ENCODE peak calls at places on chromosome 20, in five cellular contexts. P, K, L, W and B are unnamed samples.

GRCh38 chr20:33352258-33353012 is 48.9 kb downstream of the CDK5RAP1 start:
- DNase-seq in P (no peak), K (no peak), L (no peak), W (no peak), B (peak)

GRCh38 chr20:25336561-25337422 is 53.8 kb downstream of the ABHD12 start:
- DNase-seq in P (no peak), K (no peak), L (no peak), W (no peak), B (peak)

GRCh38 chr20:33311989-33312388 is 29.0 kb downstream of the BPIFB1 start:
- DNase-seq in P (no peak), K (no peak), L (no peak), W (no peak), B (no peak)

GRCh38 chr20:19936801-19937583 is 80.2 kb upstream of the NAA20 start:
- DNase-seq in P (no peak), K (no peak), L (peak), W (no peak), B (no peak)

GRCh38 chr20:23021941-23022340 is 13.2 kb upstream of the SSTR4 start:
- DNase-seq in P (no peak), K (no peak), L (no peak), W (no peak), B (no peak)

GRCh38 chr20:21099653-21100589 is 6.2 kb downstream of the LINC00237 start:
- DNase-seq in P (no peak), K (no peak), L (peak), W (peak), B (peak)

GRCh38 chr20:4195499-4195898 is 180.1 kb upstream of the RNF24 start:
- DNase-seq in P (no peak), K (no peak), L (peak), W (no peak), B (peak)

GRCh38 chr20:36483919-36484808 is 57.2 kb upstream of the MYL9 start:
- DNase-seq in P (no peak), K (no peak), L (no peak), W (no peak), B (no peak)

GRCh38 chr20:19251958-19252669 is 39.7 kb downstream of the SLC24A3 start:
- DNase-seq in P (no peak), K (no peak), L (no peak), W (no peak), B (no peak)

GRCh38 chr20:6140947-6141346 is 18.1 kb upstream of the FERMT1 start:
- DNase-seq in P (no peak), K (no peak), L (no peak), W (no peak), B (peak)

GRCh38 chr20:51767867-51768758 is at the start of gene ATP9A:
- DNase-seq in P (peak), K (no peak), L (peak), W (peak), B (peak)

GRCh38 chr20:36217226-36217625 is 19.1 kb upstream of the AAR2 start:
- DNase-seq in P (no peak), K (peak), L (peak), W (no peak), B (peak)

GRCh38 chr20:40255368-40255767 is 433.7 kb downstream of the MAFB start:
- DNase-seq in P (no peak), K (no peak), L (no peak), W (no peak), B (no peak)

GRCh38 chr20:38599410-38599882 is 2.2 kb upstream of the ARHGAP40 start:
- DNase-seq in P (no peak), K (no peak), L (no peak), W (no peak), B (no peak)

GRCh38 chr20:1898496-1899168 is 3.4 kb downstream of the SIRPA start:
- DNase-seq in P (no peak), K (no peak), L (no peak), W (no peak), B (no peak)

GRCh38 chr20:53917145-53918009 is 153.0 kb downstream of the BCAS1 start:
- DNase-seq in P (peak), K (no peak), L (peak), W (peak), B (no peak)

GRCh38 chr20:5036828-5037227 is 35.5 kb upstream of the SLC23A2 start:
- DNase-seq in P (no peak), K (no peak), L (no peak), W (no peak), B (no peak)

GRCh38 chr20:8388146-8388545 is 256.1 kb downstream of the PLCB1 start:
- DNase-seq in P (no peak), K (no peak), L (no peak), W (no peak), B (no peak)

GRCh38 chr20:42641886-42642285 is 547.8 kb downstream of the PTPRT start:
- DNase-seq in P (no peak), K (no peak), L (no peak), W (no peak), B (no peak)

GRCh38 chr20:53550590-53551187 is 43.0 kb downstream of the ZNF217 start:
- DNase-seq in P (no peak), K (no peak), L (no peak), W (no peak), B (no peak)

GRCh38 chr20:258963-259362 is 1.4 kb downstream of the DEFB132 start:
- DNase-seq in P (no peak), K (peak), L (no peak), W (no peak), B (peak)

GRCh38 chr20:25044660-25045342 is 13.1 kb downstream of the ACSS1 start:
- DNase-seq in P (peak), K (no peak), L (peak), W (no peak), B (no peak)

GRCh38 chr20:17967595-17968365 is 814 bp downstream of the SNX5 start:
- DNase-seq in P (no peak), K (no peak), L (no peak), W (no peak), B (no peak)

GRCh38 chr20:21609221-21609620 is 95.4 kb upstream of the NKX2-2 start:
- DNase-seq in P (no peak), K (no peak), L (no peak), W (no peak), B (no peak)

GRCh38 chr20:60022849-60023248 is 64.6 kb downstream of the CDH26 start:
- DNase-seq in P (no peak), K (no peak), L (no peak), W (no peak), B (no peak)

GRCh38 chr20:20000223-20000968 is 16.8 kb upstream of the NAA20 start:
- DNase-seq in P (no peak), K (no peak), L (no peak), W (no peak), B (no peak)

GRCh38 chr20:51404297-51405060 is 138.0 kb downstream of the NFATC2 start:
- DNase-seq in P (no peak), K (no peak), L (peak), W (peak), B (no peak)

GRCh38 chr20:4702562-4703280 is 19.0 kb upstream of the PRND start:
- DNase-seq in P (no peak), K (no peak), L (no peak), W (no peak), B (no peak)

GRCh38 chr20:61936701-61937131 is 129.0 kb downstream of the TAF4 start:
- DNase-seq in P (peak), K (no peak), L (peak), W (no peak), B (no peak)

GRCh38 chr20:44961024-44961866 is 1.0 kb upstream of the TOMM34 start:
- DNase-seq in P (no peak), K (no peak), L (no peak), W (no peak), B (peak)
- H3K27ac ChIP-seq in P (peak), K (no peak), L (no peak), W (peak), B (no peak)

GRCh38 chr20:29430531-29430930 is 1826.9 kb upstream of the DEFB115 start:
- DNase-seq in P (no peak), K (no peak), L (no peak), W (no peak), B (no peak)
- TF ChIP-seq POLR2AphosphoS5 in P (no peak), K (no peak), L (no peak), W (no peak), B (no peak)

GRCh38 chr20:48292806-48293205 is 507.5 kb upstream of the SULF2 start:
- DNase-seq in P (no peak), K (no peak), L (no peak), W (no peak), B (peak)

GRCh38 chr20:48294196-48294595 is 508.9 kb upstream of the SULF2 start:
- DNase-seq in P (no peak), K (no peak), L (no peak), W (no peak), B (no peak)

GRCh38 chr20:48295966-48296421 is 510.7 kb upstream of the SULF2 start:
- DNase-seq in P (no peak), K (no peak), L (no peak), W (no peak), B (peak)

GRCh38 chr20:48294942-48295341 is 509.7 kb upstream of the SULF2 start:
- DNase-seq in P (no peak), K (no peak), L (no peak), W (no peak), B (no peak)

DNA sequence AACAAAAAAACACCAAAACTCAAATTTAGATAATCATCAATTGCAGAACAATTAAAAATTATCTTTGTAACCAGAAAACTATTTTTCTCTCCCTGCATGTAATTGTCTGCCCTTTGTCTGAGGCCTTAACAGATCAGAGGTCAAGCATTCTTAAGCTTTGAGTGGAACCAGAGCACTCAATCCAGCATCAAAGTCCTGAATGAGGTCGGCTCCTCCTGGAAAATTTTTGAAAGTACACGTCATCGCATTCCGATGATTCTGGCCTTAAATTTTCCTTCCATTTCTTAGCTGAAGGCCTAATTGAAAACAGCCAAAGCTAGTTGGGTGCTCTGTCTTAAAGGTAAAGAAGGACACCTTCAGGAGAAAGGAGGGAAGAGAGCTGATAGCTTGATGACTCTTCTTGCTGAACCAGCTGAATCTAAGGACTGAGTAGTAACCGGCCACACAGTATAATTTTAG is 510.2 kb upstream of the SULF2 start:
- DNase-seq in P (no peak), K (peak), L (no peak), W (no peak), B (peak)
- H3K27ac ChIP-seq in P (peak), K (peak), L (no peak), W (peak), B (peak)

DNA sequence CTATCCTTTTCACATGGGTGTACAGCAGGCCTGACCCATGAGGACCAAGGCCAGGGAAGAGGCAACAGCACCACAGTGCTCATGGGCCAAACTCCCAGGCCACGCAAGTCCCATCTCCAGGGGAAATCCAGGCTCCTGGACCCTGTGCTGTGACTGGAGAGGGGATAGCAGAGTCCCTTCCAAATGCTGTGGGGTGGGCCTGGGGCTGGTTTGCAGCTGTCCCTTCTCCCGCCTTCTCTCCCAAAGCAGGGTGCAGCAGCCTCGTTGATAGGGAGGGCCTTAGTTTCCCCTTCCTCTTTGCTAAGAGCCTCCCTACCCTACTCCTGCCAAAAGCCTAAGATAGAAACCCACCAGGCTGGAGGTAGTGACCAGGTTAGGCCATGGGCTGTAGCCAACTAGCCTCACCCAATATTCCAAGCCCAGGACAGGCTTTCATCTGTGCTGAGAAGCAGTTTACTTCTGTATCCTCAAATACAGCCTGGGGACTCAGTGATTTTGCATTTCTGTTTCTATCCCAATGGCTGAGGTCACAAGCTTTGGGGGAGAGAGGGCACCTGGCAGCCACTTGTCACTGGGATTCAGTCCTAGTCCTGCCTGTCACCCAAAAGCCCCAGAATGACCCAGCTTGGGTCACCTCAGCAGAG is 1.4 kb downstream of the CTSZ start:
- DNase-seq in P (peak), K (no peak), L (no peak), W (no peak), B (no peak)
- TF ChIP-seq POLR2AphosphoS5 in P (no peak), K (no peak), L (no peak), W (no peak), B (no peak)